ENCODE peak calls at places on chromosomes 2 and 18, in five cellular contexts. N, X, M, Q and T are unnamed samples.

GRCh38 chr2:130823886-130824491 is 12.7 kb upstream of the ARHGEF4 start:
- DNase-seq in M (no peak), Q (no peak), X (no peak), N (no peak), T (no peak)

GRCh38 chr2:7795358-7796199 is 878.4 kb downstream of the RNF144A start:
- DNase-seq in X (peak), Q (no peak), M (peak), N (no peak), T (peak)

GRCh38 chr2:62458206-62459035 is 47.6 kb downstream of the TMEM17 start:
- DNase-seq in N (no peak), X (peak), Q (no peak), M (no peak), T (no peak)

GRCh38 chr2:18125279-18125678 is 246.8 kb downstream of the KCNS3 start:
- DNase-seq in M (no peak), X (no peak), N (no peak), Q (no peak), T (no peak)

GRCh38 chr2:58939388-58939787 is 698.3 kb upstream of the FANCL start:
- DNase-seq in N (no peak), Q (peak), X (peak), M (peak), T (peak)

GRCh38 chr2:5285891-5286290 is 406.3 kb upstream of the SOX11 start:
- DNase-seq in Q (no peak), M (no peak), N (no peak), X (no peak), T (no peak)

GRCh38 chr18:24616638-24617037 is 156.2 kb downstream of the HRH4 start:
- DNase-seq in Q (no peak), M (no peak), X (no peak), N (no peak), T (no peak)

GRCh38 chr2:149507933-149508332 is 79.6 kb downstream of the MMADHC start:
- DNase-seq in N (no peak), M (no peak), Q (no peak), X (peak), T (no peak)

GRCh38 chr18:79496978-79497637 is 101.4 kb downstream of the NFATC1 start:
- DNase-seq in X (no peak), M (peak), N (peak), Q (peak), T (peak)

GRCh38 chr2:207332473-207333212 is 166.9 kb upstream of the KLF7 start:
- DNase-seq in Q (no peak), M (peak), X (no peak), N (no peak), T (peak)

GRCh38 chr2:220506466-220506865 is 879.0 kb downstream of the SLC4A3 start:
- DNase-seq in X (peak), Q (no peak), M (peak), N (no peak), T (no peak)

GRCh38 chr2:240450532-240451107 is 15.2 kb downstream of the GPC1 start:
- DNase-seq in Q (no peak), N (peak), X (no peak), M (no peak), T (no peak)

GRCh38 chr18:54762386-54762785 is 65.9 kb upstream of the RAB27B start:
- DNase-seq in Q (no peak), X (no peak), N (no peak), M (peak), T (no peak)

GRCh38 chr2:11676640-11677039 is 6.6 kb upstream of the NTSR2 start:
- DNase-seq in X (no peak), Q (no peak), N (no peak), M (peak), T (no peak)

GRCh38 chr2:55419236-55419513 is 481 bp downstream of the CCDC88A start:
- DNase-seq in Q (no peak), X (peak), M (no peak), N (no peak), T (peak)

GRCh38 chr2:181685150-181685688 is 4.9 kb upstream of the NEUROD1 start:
- DNase-seq in N (no peak), X (peak), Q (no peak), M (peak), T (no peak)

GRCh38 chr2:198453866-198454265 is 649.5 kb downstream of the PLCL1 start:
- DNase-seq in M (no peak), N (no peak), X (no peak), Q (no peak), T (no peak)

GRCh38 chr2:64348386-64349142 is 105.4 kb upstream of the LGALSL start:
- DNase-seq in N (no peak), M (no peak), X (peak), Q (no peak), T (peak)

GRCh38 chr18:56321470-56321869 is 316.9 kb downstream of the TXNL1 start:
- DNase-seq in N (no peak), X (no peak), M (no peak), Q (no peak), T (no peak)

GRCh38 chr2:175855794-175856453 is 146.1 kb downstream of the LNPK start:
- DNase-seq in X (peak), M (no peak), Q (no peak), N (no peak), T (peak)

GRCh38 chr2:46837112-46837454 is 78.5 kb downstream of the MCFD2 start:
- DNase-seq in M (no peak), N (no peak), X (no peak), Q (no peak), T (no peak)

GRCh38 chr2:164937864-164938401 is 17.4 kb downstream of the SLC38A11 start:
- DNase-seq in N (no peak), Q (no peak), M (no peak), X (no peak), T (no peak)

GRCh38 chr2:202418511-202418910 is 42.4 kb downstream of the BMPR2 start:
- DNase-seq in N (no peak), M (no peak), X (no peak), Q (no peak), T (no peak)
- TF ChIP-seq CTCF in N (no peak), M (no peak), X (no peak), Q (no peak), T (no peak)

GRCh38 chr2:15853903-15854302 is 86.4 kb upstream of the MYCN start:
- DNase-seq in N (no peak), M (no peak), X (no peak), Q (no peak), T (no peak)

GRCh38 chr2:15852811-15853210 is 87.5 kb upstream of the MYCN start:
- DNase-seq in M (no peak), N (no peak), X (no peak), Q (no peak), T (no peak)

GRCh38 chr2:15855766-15856260 is 84.5 kb upstream of the MYCN start:
- DNase-seq in X (no peak), Q (no peak), N (no peak), M (no peak), T (no peak)

GRCh38 chr2:15860051-15860663 is 80.2 kb upstream of the MYCN start:
- DNase-seq in Q (no peak), N (no peak), X (no peak), M (no peak), T (no peak)

GRCh38 chr2:15856318-15856717 is 84.0 kb upstream of the MYCN start:
- DNase-seq in M (no peak), Q (no peak), X (no peak), N (no peak), T (no peak)
- H3K4me3 ChIP-seq in M (no peak), Q (no peak), X (no peak), N (no peak), T (no peak)

DNA sequence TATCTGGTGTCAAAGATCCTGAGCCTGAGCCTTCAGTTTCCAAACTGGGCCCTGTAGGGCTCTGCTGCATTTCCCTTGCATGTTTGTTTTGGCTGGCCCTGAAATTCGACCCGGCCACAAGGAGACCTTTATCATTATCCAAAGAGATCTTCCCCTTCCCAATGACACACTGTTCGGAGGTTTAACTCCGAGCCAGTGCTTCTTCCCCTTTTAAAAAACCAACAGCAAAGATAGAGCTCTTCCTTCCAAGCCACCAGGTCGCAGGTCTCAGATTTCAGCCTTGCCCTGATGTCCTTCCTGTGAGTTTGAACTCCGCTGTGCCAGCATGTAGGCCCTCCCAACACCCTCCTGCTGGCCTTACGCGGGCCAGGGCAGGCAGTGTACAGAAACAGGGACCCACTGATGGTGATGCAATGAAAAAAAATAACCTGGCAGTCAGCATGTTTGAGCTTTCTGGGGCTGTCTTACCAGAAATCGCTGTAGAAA is 53.1 kb downstream of the FECH start:
- DNase-seq in X (no peak), N (no peak), Q (no peak), M (peak), T (no peak)
- TF ChIP-seq CTCF in X (no peak), N (no peak), Q (no peak), M (no peak), T (no peak)

GRCh38 chr2:128736689-128737545 is 418.2 kb upstream of the HS6ST1 start:
- DNase-seq in X (peak), Q (peak), M (peak), N (peak), T (peak)
- H3K4me3 ChIP-seq in X (peak), Q (peak), M (peak), N (peak), T (peak)

GRCh38 chr2:159558479-159558878 is 57.9 kb downstream of the BAZ2B start:
- DNase-seq in X (no peak), M (peak), N (no peak), Q (no peak), T (no peak)

GRCh38 chr2:159561242-159561641 is 55.1 kb downstream of the BAZ2B start:
- DNase-seq in N (no peak), X (no peak), Q (no peak), M (no peak), T (no peak)

GRCh38 chr2:159559034-159559433 is 57.3 kb downstream of the BAZ2B start:
- DNase-seq in Q (no peak), N (no peak), X (no peak), M (no peak), T (no peak)

GRCh38 chr2:159555651-159556392 is 60.5 kb downstream of the BAZ2B start:
- DNase-seq in M (peak), N (no peak), X (no peak), Q (no peak), T (no peak)

DNA sequence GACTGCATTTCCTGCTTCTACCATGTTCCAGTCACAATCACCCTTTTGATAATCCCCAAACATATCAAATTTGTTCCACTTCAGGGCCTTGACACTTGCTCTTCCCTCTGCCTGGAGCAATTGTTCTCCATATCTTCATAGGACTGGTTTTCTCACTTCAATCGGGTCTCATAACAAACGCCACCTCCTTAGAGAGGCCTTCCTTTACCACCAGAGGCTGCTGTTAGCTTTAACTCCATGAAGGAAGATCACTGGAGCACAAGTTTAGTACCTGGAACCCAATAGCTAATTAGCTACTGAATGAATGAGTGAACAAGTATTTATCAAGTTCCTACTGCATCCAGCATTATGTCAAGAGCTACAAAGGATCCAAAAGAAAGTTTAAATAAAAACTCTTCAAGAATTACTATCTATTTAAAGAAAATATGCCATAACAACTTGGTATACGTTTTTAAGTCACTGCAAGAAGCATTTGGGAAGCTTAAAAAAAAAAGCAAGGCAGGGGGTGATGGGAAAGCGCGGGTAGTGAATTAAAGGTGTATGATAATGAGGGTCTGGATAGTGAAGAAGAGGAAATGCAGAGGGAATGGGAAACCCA is 58.8 kb downstream of the BAZ2B start:
- DNase-seq in X (peak), Q (no peak), N (no peak), M (peak), T (peak)
- TF ChIP-seq CTCF in X (peak), Q (peak), N (peak), M (peak), T (peak)

GRCh38 chr2:21043744-21044532 is at the start of gene APOB:
- DNase-seq in M (no peak), Q (no peak), N (peak), X (no peak), T (no peak)
- H3K4me3 ChIP-seq in M (no peak), Q (no peak), N (peak), X (no peak), T (no peak)